ENCODE peak calls at places on chromosomes 12 and 14, in ten cellular contexts. M, L, F, N, Y, Q, V, R, P and C are unnamed samples.

GRCh38 chr12:121812921-121813896 is 9.4 kb downstream of the SETD1B start:
- DNase-seq in M (no peak), L (peak; percentile 7), F (peak; percentile 36), N (no peak), Y (no peak), Q (no peak), V (no peak), R (no peak), P (no peak), C (peak; percentile 13)

GRCh38 chr12:31317471-31318397 is 8.2 kb downstream of the SINHCAF start:
- DNase-seq in M (no peak), L (peak; percentile 39), F (peak; percentile 46), N (no peak), Y (no peak), Q (no peak), V (no peak), R (peak; percentile 45), P (no peak), C (no peak)

GRCh38 chr14:68508581-68508980 is 284.3 kb downstream of the ZFP36L1 start:
- DNase-seq in M (no peak), L (no peak), F (no peak), N (no peak), Y (no peak), Q (no peak), V (no peak), R (no peak), P (no peak), C (no peak)

GRCh38 chr12:65025070-65025469 is 96.0 kb downstream of the WIF1 start:
- DNase-seq in M (no peak), L (no peak), F (no peak), N (no peak), Y (no peak), Q (no peak), V (no peak), R (no peak), P (no peak), C (no peak)

GRCh38 chr12:4448376-4448775 is 2.8 kb upstream of the FGF6 start:
- DNase-seq in M (no peak), L (no peak), F (no peak), N (no peak), Y (no peak), Q (no peak), V (no peak), R (no peak), P (no peak), C (no peak)

GRCh38 chr12:97921957-97922722 is 459.5 kb downstream of the RMST start:
- DNase-seq in M (no peak), L (no peak), F (peak; percentile 37), N (no peak), Y (peak; percentile 34), Q (no peak), V (no peak), R (peak; percentile 65), P (no peak), C (no peak)

GRCh38 chr14:53916239-53916638 is 40.4 kb downstream of the BMP4 start:
- DNase-seq in M (no peak), L (no peak), F (no peak), N (no peak), Y (no peak), Q (no peak), V (no peak), R (no peak), P (no peak), C (no peak)

GRCh38 chr12:92105676-92106075 is 40.0 kb downstream of the BTG1 start:
- DNase-seq in M (no peak), L (no peak), F (no peak), N (no peak), Y (no peak), Q (no peak), V (no peak), R (no peak), P (no peak), C (no peak)

GRCh38 chr12:65881348-65881961 is 57.2 kb downstream of the HMGA2 start:
- DNase-seq in M (no peak), L (no peak), F (peak; percentile 86), N (no peak), Y (peak; percentile 14), Q (no peak), V (no peak), R (no peak), P (no peak), C (peak; percentile 64)

GRCh38 chr14:38210587-38211257 is 3.0 kb downstream of the SSTR1 start:
- DNase-seq in M (peak; percentile 18), L (no peak), F (peak; percentile 66), N (no peak), Y (no peak), Q (no peak), V (no peak), R (no peak), P (no peak), C (no peak)

GRCh38 chr14:39731912-39732311 is 299.7 kb upstream of the FBXO33 start:
- DNase-seq in M (no peak), L (no peak), F (no peak), N (no peak), Y (no peak), Q (peak; percentile 13), V (no peak), R (peak; percentile 15), P (no peak), C (no peak)

GRCh38 chr12:12008931-12009611 is 61.7 kb upstream of the BCL2L14 start:
- DNase-seq in M (peak; percentile 76), L (no peak), F (peak; percentile 40), N (no peak), Y (peak; percentile 96), Q (peak; percentile 26), V (no peak), R (peak; percentile 97), P (peak; percentile 79), C (no peak)

GRCh38 chr12:125852116-125852515 is 786.9 kb downstream of the AACS start:
- DNase-seq in M (no peak), L (no peak), F (no peak), N (no peak), Y (peak; percentile 2), Q (no peak), V (no peak), R (no peak), P (no peak), C (no peak)